ENCODE peak calls at places on chromosome 1, in four cellular contexts. A, U, S and X are unnamed samples.

GRCh38 chr1:235063068-235063765 is 65.4 kb downstream of the TOMM20 start:
- DNase-seq in U (no peak), S (no peak), A (peak; percentile 40), X (peak; percentile 33)

GRCh38 chr1:152451254-152451653 is 37.2 kb upstream of the CRNN start:
- DNase-seq in U (no peak), S (no peak), A (no peak), X (no peak)

GRCh38 chr1:77036560-77036959 is 169.3 kb downstream of the ST6GALNAC5 start:
- DNase-seq in A (no peak), S (no peak), U (peak; percentile 45), X (no peak)

GRCh38 chr1:146016891-146017290 is 4.6 kb downstream of the HJV start:
- DNase-seq in S (no peak), U (no peak), A (no peak), X (no peak)

GRCh38 chr1:61295818-61296537 is 213.6 kb downstream of the NFIA start:
- DNase-seq in S (no peak), U (no peak), A (no peak), X (no peak)

GRCh38 chr1:93172778-93173177 is 7.4 kb downstream of the TMED5 start:
- DNase-seq in A (no peak), U (peak; percentile 21), S (no peak), X (no peak)

GRCh38 chr1:154856049-154856448 is 14.0 kb downstream of the KCNN3 start:
- DNase-seq in A (no peak), U (peak; percentile 31), S (no peak), X (no peak)

GRCh38 chr1:228989992-228990827 is 254.9 kb downstream of the RHOU start:
- DNase-seq in S (no peak), A (peak; percentile 73), U (no peak), X (no peak)

GRCh38 chr1:38102576-38102975 is 56.0 kb upstream of the POU3F1 start:
- DNase-seq in A (no peak), U (no peak), S (no peak), X (no peak)

GRCh38 chr1:17984510-17985085 is 123.0 kb upstream of the IGSF21 start:
- DNase-seq in U (peak; percentile 61), S (no peak), A (peak; percentile 33), X (peak; percentile 54)

GRCh38 chr1:200610846-200611245 is 9.7 kb downstream of the KIF14 start:
- DNase-seq in S (no peak), A (no peak), U (no peak), X (no peak)

GRCh38 chr1:44485933-44486475 is 80.9 kb downstream of the RNF220 start:
- DNase-seq in S (no peak), U (peak; percentile 48), A (no peak), X (no peak)

GRCh38 chr1:44628962-44629756 is 45.1 kb downstream of the TMEM53 start:
- DNase-seq in A (no peak), S (no peak), U (no peak), X (no peak)

GRCh38 chr1:184755226-184756065 is 788 bp upstream of the EDEM3 start:
- DNase-seq in S (no peak), U (no peak), A (no peak), X (peak; percentile 33)

GRCh38 chr1:160353223-160353622 is 10.0 kb downstream of the NCSTN start:
- DNase-seq in A (no peak), S (no peak), U (peak; percentile 13), X (no peak)

GRCh38 chr1:183246436-183246835 is 60.4 kb downstream of the LAMC2 start:
- DNase-seq in S (no peak), A (no peak), U (no peak), X (no peak)

GRCh38 chr1:39632491-39633417 is 6.7 kb downstream of the HEYL start:
- DNase-seq in U (peak; percentile 43), A (peak; percentile 79), S (no peak), X (no peak)

GRCh38 chr1:24149854-24150227 is 6.9 kb upstream of the IL22RA1 start:
- DNase-seq in A (no peak), U (no peak), S (no peak), X (no peak)

GRCh38 chr1:20123696-20124450 is 4.5 kb upstream of the PLA2G2D start:
- DNase-seq in S (no peak), U (peak; percentile 26), A (no peak), X (peak; percentile 27)

GRCh38 chr1:182595641-182596240 is 6.7 kb upstream of the RNASEL start:
- DNase-seq in U (peak; percentile 79), S (peak; percentile 36), A (peak; percentile 74), X (peak; percentile 63)

GRCh38 chr1:93322349-93322748 is 23.4 kb upstream of the DR1 start:
- DNase-seq in U (no peak), S (no peak), A (no peak), X (no peak)

GRCh38 chr1:171898956-171899355 is 57.7 kb downstream of the DNM3 start:
- DNase-seq in U (peak; percentile 75), S (no peak), A (no peak), X (no peak)

GRCh38 chr1:60911980-60912692 is 170.2 kb upstream of the NFIA start:
- DNase-seq in U (no peak), S (no peak), A (no peak), X (no peak)

GRCh38 chr1:55690366-55690765 is 475.2 kb upstream of the USP24 start:
- DNase-seq in A (no peak), S (no peak), U (no peak), X (no peak)

GRCh38 chr1:61337981-61338848 is 255.9 kb downstream of the NFIA start:
- DNase-seq in A (peak; percentile 76), U (peak; percentile 90), S (no peak), X (no peak)

GRCh38 chr1:230986976-230987375 is 8.1 kb downstream of the ARV1 start:
- DNase-seq in U (no peak), A (no peak), S (no peak), X (no peak)

GRCh38 chr1:151058682-151059341 is 610 bp downstream of the CDC42SE1 start:
- DNase-seq in A (peak; percentile 91), U (peak; percentile 76), S (no peak), X (peak; percentile 20)

GRCh38 chr1:183932412-183932811 is 105.1 kb downstream of the COLGALT2 start:
- DNase-seq in S (no peak), A (peak; percentile 65), U (no peak), X (no peak)

GRCh38 chr1:32889731-32890278 is 3.5 kb downstream of the HPCA start:
- DNase-seq in A (no peak), S (no peak), U (no peak), X (no peak)

GRCh38 chr1:90370696-90371095 is 346.4 kb downstream of the BARHL2 start:
- DNase-seq in S (no peak), U (no peak), A (no peak), X (no peak)

GRCh38 chr1:118739421-118739930 is 248.7 kb downstream of the TBX15 start:
- DNase-seq in S (no peak), U (peak; percentile 46), A (no peak), X (no peak)

GRCh38 chr1:212515329-212515760 is 82.6 kb downstream of the NENF start:
- DNase-seq in S (no peak), U (peak; percentile 93), A (no peak), X (no peak)

GRCh38 chr1:46996659-46997281 is 26.7 kb upstream of the CYP4X1 start:
- DNase-seq in U (peak; percentile 18), A (no peak), S (no peak), X (no peak)

GRCh38 chr1:67832737-67833594 is at the start of gene GNG12:
- DNase-seq in A (peak; percentile 86), S (no peak), U (peak; percentile 95), X (no peak)

GRCh38 chr1:50373532-50373931 is 49.7 kb downstream of the DMRTA2 start:
- DNase-seq in U (no peak), A (no peak), S (no peak), X (no peak)

GRCh38 chr1:38151399-38151798 is 104.8 kb upstream of the POU3F1 start:
- DNase-seq in S (no peak), U (no peak), A (no peak), X (peak; percentile 59)